ENCODE peak calls at places on chromosomes 6 and 20, in eight cellular contexts. G, L, E, J, H, Z, D and U are unnamed samples.

GRCh38 chr6:73585566-73586415 is 65.0 kb upstream of the EEF1A1 start:
- DNase-seq in G (peak), L (peak), E (no peak), J (peak), H (peak), Z (no peak), D (peak), U (peak)

GRCh38 chr20:47480705-47481104 is 21.0 kb upstream of the NCOA3 start:
- DNase-seq in G (no peak), L (no peak), E (no peak), J (no peak), H (no peak), Z (no peak), D (no peak), U (no peak)

GRCh38 chr20:51326241-51326819 is 216.2 kb downstream of the NFATC2 start:
- DNase-seq in G (peak), L (peak), E (no peak), J (peak), H (peak), Z (no peak), D (peak), U (peak)

GRCh38 chr20:53028337-53029007 is 56.3 kb downstream of the TSHZ2 start:
- DNase-seq in G (peak), L (no peak), E (no peak), J (no peak), H (no peak), Z (no peak), D (no peak), U (no peak)

GRCh38 chr6:2952557-2953095 is 18.7 kb downstream of the SERPINB6 start:
- DNase-seq in G (peak), L (peak), E (no peak), J (peak), H (peak), Z (no peak), D (peak), U (peak)

GRCh38 chr20:62522748-62523396 is 47.1 kb upstream of the GATA5 start:
- DNase-seq in G (no peak), L (no peak), E (no peak), J (no peak), H (no peak), Z (no peak), D (no peak), U (no peak)

GRCh38 chr6:149196091-149196490 is 121.4 kb upstream of the TAB2 start:
- DNase-seq in G (no peak), L (no peak), E (no peak), J (no peak), H (no peak), Z (no peak), D (no peak), U (no peak)

GRCh38 chr20:44566811-44567210 is 15.6 kb upstream of the PKIG start:
- DNase-seq in G (no peak), L (no peak), E (no peak), J (no peak), H (no peak), Z (no peak), D (no peak), U (no peak)

GRCh38 chr6:13808806-13809205 is 5.6 kb downstream of the MCUR1 start:
- DNase-seq in G (no peak), L (no peak), E (no peak), J (no peak), H (no peak), Z (no peak), D (no peak), U (no peak)

GRCh38 chr6:42142118-42142835 is at the start of gene C6orf132:
- DNase-seq in G (peak), L (no peak), E (no peak), J (peak), H (no peak), Z (no peak), D (peak), U (peak)

GRCh38 chr6:109304284-109305015 is 77.8 kb downstream of the CD164 start:
- DNase-seq in G (peak), L (no peak), E (no peak), J (no peak), H (no peak), Z (no peak), D (no peak), U (no peak)

GRCh38 chr6:156839591-156840001 is 62.4 kb downstream of the ARID1B start:
- DNase-seq in G (peak), L (no peak), E (no peak), J (no peak), H (no peak), Z (no peak), D (peak), U (peak)

GRCh38 chr6:142009647-142010046 is 123.1 kb upstream of the GJE1 start:
- DNase-seq in G (no peak), L (peak), E (no peak), J (no peak), H (peak), Z (no peak), D (peak), U (no peak)

GRCh38 chr6:56595490-56596122 is 47.1 kb downstream of the DST start:
- DNase-seq in G (peak), L (peak), E (no peak), J (peak), H (peak), Z (peak), D (peak), U (peak)

GRCh38 chr6:104639671-104640070 is 220.0 kb downstream of the HACE1 start:
- DNase-seq in G (peak), L (peak), E (no peak), J (no peak), H (no peak), Z (no peak), D (peak), U (no peak)

GRCh38 chr20:22389836-22390542 is 194.4 kb downstream of the FOXA2 start:
- DNase-seq in G (peak), L (no peak), E (no peak), J (no peak), H (no peak), Z (no peak), D (peak), U (no peak)

GRCh38 chr6:134464690-134465411 is 146.9 kb upstream of the SGK1 start:
- DNase-seq in G (peak), L (no peak), E (no peak), J (peak), H (peak), Z (peak), D (peak), U (no peak)

GRCh38 chr20:37543828-37544227 is 16.2 kb upstream of the BLCAP start:
- DNase-seq in G (peak), L (peak), E (no peak), J (peak), H (no peak), Z (no peak), D (peak), U (no peak)

GRCh38 chr20:23048283-23049200 is 930 bp downstream of the THBD start:
- DNase-seq in G (peak), L (peak), E (no peak), J (peak), H (peak), Z (peak), D (peak), U (no peak)

GRCh38 chr6:144647406-144647964 is 362.4 kb downstream of the UTRN start:
- DNase-seq in G (no peak), L (no peak), E (no peak), J (no peak), H (no peak), Z (no peak), D (no peak), U (no peak)

GRCh38 chr20:49276895-49277785 is 717 bp downstream of the ZNFX1 start:
- DNase-seq in G (peak), L (peak), E (no peak), J (peak), H (peak), Z (no peak), D (peak), U (no peak)

GRCh38 chr6:731924-732323 is 39.0 kb upstream of the EXOC2 start:
- DNase-seq in G (no peak), L (no peak), E (no peak), J (no peak), H (no peak), Z (no peak), D (no peak), U (no peak)

GRCh38 chr6:142155895-142156757 is 9.1 kb downstream of the VTA1 start:
- DNase-seq in G (peak), L (peak), E (no peak), J (peak), H (peak), Z (no peak), D (peak), U (peak)